ENCODE peak calls at places on chromosomes 7 and 10, in ten cellular contexts. D is tibial artery; M is IMR-90; O is CD8-positive, alpha-beta T cell; T is psoas muscle; A is pancreas; P is CD8-positive, alpha-beta memory T cell; B is BE2C; X is HAP-1; C is colonic mucosa. U is an unnamed sample. For H3K4me1, H3K27me3 and H3K9me3, the result is how much of the 10 kb centered on the place peaks cover.

GRCh38 chr7:157678503-157678902 is 341.7 kb downstream of the DNAJB6 start:
- DNase-seq in D (peak), M (no peak), O (no peak), T (no peak), A (no peak), P (no peak), B (no peak), X (peak), C (no peak), U (no peak)

GRCh38 chr7:32616625-32617024 is 121.3 kb downstream of the AVL9 start:
- DNase-seq in D (peak), M (peak), O (no peak), T (peak), A (no peak), P (no peak), B (peak), X (no peak), C (no peak), U (no peak)

GRCh38 chr7:117269895-117270294 is 53.0 kb downstream of the WNT2 start:
- DNase-seq in D (no peak), M (peak), O (no peak), T (no peak), A (no peak), P (no peak), B (no peak), X (no peak), C (no peak), U (no peak)

GRCh38 chr7:2138146-2138765 is 94.5 kb downstream of the MAD1L1 start:
- DNase-seq in D (no peak), M (no peak), O (peak), T (no peak), A (peak), P (no peak), B (peak), X (no peak), C (no peak), U (peak)

GRCh38 chr7:18508441-18509427 is 13.2 kb downstream of the HDAC9 start:
- DNase-seq in D (no peak), M (peak), O (no peak), T (no peak), A (no peak), P (no peak), B (no peak), X (peak), C (no peak), U (no peak)

GRCh38 chr10:44990965-44991364 is 9.8 kb upstream of the ZNF22 start:
- DNase-seq in D (no peak), M (no peak), O (no peak), T (no peak), A (peak), P (no peak), B (no peak), X (no peak), C (peak), U (no peak)

GRCh38 chr7:66296001-66296521 is 90.9 kb downstream of the TPST1 start:
- DNase-seq in D (no peak), M (peak), O (no peak), T (no peak), A (no peak), P (no peak), B (no peak), X (no peak), C (no peak), U (no peak)

GRCh38 chr10:100888957-100889356 is 23.8 kb upstream of the SLF2 start:
- DNase-seq in D (no peak), M (no peak), O (no peak), T (no peak), A (no peak), P (no peak), B (no peak), X (no peak), C (no peak), U (no peak)

GRCh38 chr10:21702633-21703111 is 168.6 kb downstream of the MLLT10 start:
- DNase-seq in D (no peak), M (no peak), O (no peak), T (no peak), A (no peak), P (no peak), B (no peak), X (no peak), C (no peak), U (peak)

GRCh38 chr10:68603766-68604165 is 43.6 kb downstream of the TET1 start:
- DNase-seq in D (no peak), M (no peak), O (no peak), T (no peak), A (no peak), P (no peak), B (no peak), X (peak), C (no peak), U (no peak)

DNA sequence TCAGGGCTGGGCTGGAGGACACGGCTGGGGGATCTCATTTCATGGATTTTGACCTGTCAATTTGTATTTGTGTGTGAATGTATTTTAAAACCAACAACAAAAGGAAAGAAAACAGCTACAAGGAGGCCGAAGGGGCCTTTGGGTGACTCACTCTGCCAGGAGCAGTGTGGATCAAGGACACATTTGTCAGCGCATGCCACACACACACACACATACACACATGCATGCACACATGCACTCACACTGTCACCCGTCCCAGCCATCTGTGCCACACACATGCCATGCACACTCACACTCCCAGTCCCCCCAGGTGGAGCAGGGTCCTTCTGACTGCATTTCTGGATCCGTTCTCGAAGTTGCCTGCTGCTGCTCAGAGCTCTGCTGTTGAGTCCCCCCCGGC is 26.0 kb downstream of the SPOCK2 start:
- DNase-seq in D (no peak), M (no peak), O (no peak), T (no peak), A (no peak), P (no peak), B (no peak), X (no peak), C (no peak), U (no peak)
- H3K4me1 ChIP-seq in D (under half), M (under half), O (under half), T (under half), A (under half), P (under half), B (under half), X (under half), C (under half), U (under half)

GRCh38 chr7:151166629-151167196 is 781 bp downstream of the GBX1 start:
- DNase-seq in D (no peak), M (no peak), O (no peak), T (peak), A (no peak), P (no peak), B (no peak), X (peak), C (no peak), U (no peak)

GRCh38 chr7:151157645-151158329 is 9.7 kb downstream of the GBX1 start:
- DNase-seq in D (no peak), M (peak), O (no peak), T (no peak), A (no peak), P (no peak), B (no peak), X (no peak), C (no peak), U (no peak)

GRCh38 chr7:151167197-151167911 is at the start of gene GBX1:
- DNase-seq in D (no peak), M (no peak), O (no peak), T (peak), A (peak), P (no peak), B (no peak), X (peak), C (no peak), U (no peak)

GRCh38 chr7:151161757-151162156 is 5.7 kb downstream of the GBX1 start:
- DNase-seq in D (no peak), M (no peak), O (no peak), T (no peak), A (no peak), P (no peak), B (no peak), X (no peak), C (no peak), U (no peak)
- H3K27me3 ChIP-seq in D (under half), M (half or more), O (under half), T (under half), A (under half), P (under half), B (half or more), X (under half), C (under half), U (under half)

GRCh38 chr7:63096141-63096540 is 902.5 kb upstream of the ZNF722 start:
- DNase-seq in D (no peak), M (no peak), O (no peak), T (no peak), A (no peak), P (no peak), B (no peak), X (no peak), C (no peak), U (no peak)
- H3K9me3 ChIP-seq in D (under half), M (under half), O (under half), T (under half), A (under half), P (under half), B (under half), X (under half), C (under half), U (under half)

GRCh38 chr7:36062159-36062815 is 90.8 kb upstream of the EEPD1 start:
- DNase-seq in D (peak), M (no peak), O (no peak), T (no peak), A (no peak), P (no peak), B (no peak), X (no peak), C (no peak), U (no peak)
- H3K4me1 ChIP-seq in D (under half), M (under half), O (under half), T (under half), A (under half), P (under half), B (under half), X (under half), C (under half), U (under half)

GRCh38 chr7:92837214-92837749 is 909 bp upstream of the CDK6 start:
- DNase-seq in D (no peak), M (peak), O (no peak), T (no peak), A (no peak), P (no peak), B (no peak), X (no peak), C (no peak), U (no peak)
- H3K27me3 ChIP-seq in D (under half), M (under half), O (under half), T (under half), A (under half), P (under half), B (half or more), X (half or more), C (under half), U (under half)

GRCh38 chr10:82289945-82290344 is 415.0 kb downstream of the NRG3 start:
- DNase-seq in D (no peak), M (no peak), O (no peak), T (no peak), A (no peak), P (no peak), B (no peak), X (no peak), C (no peak), U (no peak)
- H3K9me3 ChIP-seq in D (under half), M (under half), O (under half), T (under half), A (under half), P (under half), B (under half), X (under half), C (under half), U (under half)

U was measured in CD4-positive, alpha-beta memory T cell.